ENCODE peak calls at places on chromosome 20, in four cellular contexts. E is CD8-positive, alpha-beta memory T cell; P is CD8-positive, alpha-beta T cell; F is RWPE2. S is an unnamed sample. For H3K9me3, the result is how much of the 10 kb centered on the place peaks cover.

GRCh38 chr20:51221791-51222408 is 199.0 kb upstream of the KCNG1 start:
- DNase-seq in P (no peak), E (no peak), F (no peak), S (peak)

GRCh38 chr20:40524071-40524470 is 165.0 kb downstream of the MAFB start:
- DNase-seq in P (no peak), E (no peak), F (no peak), S (no peak)

GRCh38 chr20:46293084-46293483 is 15.2 kb downstream of the CDH22 start:
- DNase-seq in E (no peak), F (no peak), P (no peak), S (peak)

GRCh38 chr20:36399147-36399968 is 93.2 kb downstream of the DLGAP4 start:
- DNase-seq in E (peak), P (no peak), F (no peak), S (peak)

GRCh38 chr20:57654363-57654997 is 34.3 kb upstream of the ZBP1 start:
- DNase-seq in P (peak), E (peak), F (peak), S (peak)

GRCh38 chr20:33674294-33675126 is at the start of gene NECAB3:
- DNase-seq in F (peak), P (peak), E (peak), S (peak)

GRCh38 chr20:9458075-9458818 is 56.1 kb upstream of the LAMP5 start:
- DNase-seq in P (no peak), E (no peak), F (no peak), S (peak)

GRCh38 chr20:63223121-63223825 is 7.3 kb upstream of the YTHDF1 start:
- DNase-seq in P (peak), F (no peak), E (peak), S (no peak)

GRCh38 chr20:17680836-17681740 is 954 bp downstream of the RRBP1 start:
- DNase-seq in P (peak), F (peak), E (peak), S (peak)

GRCh38 chr20:50690562-50690978 is 772 bp downstream of the RIPOR3 start:
- DNase-seq in E (no peak), P (no peak), F (no peak), S (no peak)

GRCh38 chr20:14093652-14094051 is 98.3 kb downstream of the MACROD2 start:
- DNase-seq in P (no peak), F (no peak), E (no peak), S (no peak)

GRCh38 chr20:7371518-7372158 is 568.6 kb downstream of the HAO1 start:
- DNase-seq in F (no peak), P (no peak), E (no peak), S (no peak)

GRCh38 chr20:53226788-53227187 is 254.6 kb downstream of the TSHZ2 start:
- DNase-seq in E (no peak), F (no peak), P (no peak), S (no peak)

GRCh38 chr20:48523191-48523757 is 304.5 kb downstream of the PREX1 start:
- DNase-seq in P (no peak), E (no peak), F (no peak), S (peak)

GRCh38 chr20:35135867-35136586 is 11.1 kb downstream of the EDEM2 start:
- DNase-seq in E (no peak), F (peak), P (no peak), S (no peak)

GRCh38 chr20:830011-830521 is 3.4 kb upstream of the FAM110A start:
- DNase-seq in F (no peak), P (no peak), E (no peak), S (no peak)

GRCh38 chr20:13545755-13546154 is 93.0 kb downstream of the TASP1 start:
- DNase-seq in E (no peak), F (no peak), P (no peak), S (no peak)

GRCh38 chr20:20461526-20461925 is 93.6 kb downstream of the INSM1 start:
- DNase-seq in P (no peak), F (no peak), E (no peak), S (peak)

GRCh38 chr20:17556842-17557674 is 12.8 kb upstream of the DSTN start:
- DNase-seq in P (no peak), E (no peak), F (peak), S (no peak)

GRCh38 chr20:59845472-59845871 is 88.0 kb downstream of the SYCP2 start:
- DNase-seq in E (no peak), P (no peak), F (no peak), S (no peak)

GRCh38 chr20:1894951-1895673 is at the start of gene SIRPA:
- DNase-seq in P (no peak), E (no peak), F (peak), S (peak)

GRCh38 chr20:47220161-47220582 is 136.3 kb downstream of the ZMYND8 start:
- DNase-seq in P (peak), E (peak), F (no peak), S (peak)

GRCh38 chr20:10916312-10916711 is 242.5 kb upstream of the JAG1 start:
- DNase-seq in E (no peak), P (no peak), F (no peak), S (no peak)

GRCh38 chr20:36368400-36368799 is 62.3 kb downstream of the DLGAP4 start:
- DNase-seq in F (no peak), P (no peak), E (no peak), S (no peak)

GRCh38 chr20:33443006-33443511 is 504 bp downstream of the SNTA1 start:
- DNase-seq in E (peak), P (no peak), F (no peak), S (no peak)

GRCh38 chr20:42941629-42942028 is 248.1 kb downstream of the PTPRT start:
- DNase-seq in P (no peak), E (no peak), F (no peak), S (no peak)

GRCh38 chr20:3071610-3072529 is at the start of gene OXT:
- DNase-seq in F (no peak), P (peak), E (peak), S (peak)

GRCh38 chr20:3071266-3071609 is 182 bp upstream of the OXT start:
- DNase-seq in E (no peak), P (no peak), F (no peak), S (no peak)

GRCh38 chr20:3077618-3078134 is 6.3 kb downstream of the OXT start:
- DNase-seq in E (peak), P (no peak), F (no peak), S (no peak)

GRCh38 chr20:3072530-3073250 is 1.3 kb downstream of the OXT start:
- DNase-seq in E (no peak), P (no peak), F (no peak), S (no peak)

DNA sequence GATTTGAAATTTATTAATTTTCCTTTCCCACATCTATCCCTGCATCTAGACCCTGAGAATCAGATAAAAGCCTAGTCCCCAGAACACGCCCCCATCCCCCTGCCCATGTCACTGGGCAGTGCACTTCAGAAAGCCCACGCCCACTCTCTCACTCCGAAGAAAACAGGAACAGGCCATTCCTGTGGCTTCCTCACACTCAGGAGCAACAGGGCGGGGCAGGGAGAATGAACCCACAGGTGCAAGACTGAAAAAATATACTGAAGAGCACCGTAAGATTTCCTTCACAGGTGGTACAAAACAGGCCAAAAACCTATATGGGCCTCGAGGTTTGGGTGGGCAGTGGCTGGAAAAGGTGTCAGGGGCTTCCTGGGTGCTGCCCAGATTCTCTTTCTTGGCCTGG is 3.4 kb downstream of the OXT start:
- DNase-seq in P (no peak), F (no peak), E (no peak), S (no peak)
- H3K9me3 ChIP-seq in P (under half), F (under half), E (under half), S (under half)

GRCh38 chr20:56117350-56117749 is 112.0 kb upstream of the CBLN4 start:
- DNase-seq in E (no peak), P (no peak), F (no peak), S (no peak)
- H3K9me3 ChIP-seq in E (under half), P (under half), F (under half), S (under half)

DNA sequence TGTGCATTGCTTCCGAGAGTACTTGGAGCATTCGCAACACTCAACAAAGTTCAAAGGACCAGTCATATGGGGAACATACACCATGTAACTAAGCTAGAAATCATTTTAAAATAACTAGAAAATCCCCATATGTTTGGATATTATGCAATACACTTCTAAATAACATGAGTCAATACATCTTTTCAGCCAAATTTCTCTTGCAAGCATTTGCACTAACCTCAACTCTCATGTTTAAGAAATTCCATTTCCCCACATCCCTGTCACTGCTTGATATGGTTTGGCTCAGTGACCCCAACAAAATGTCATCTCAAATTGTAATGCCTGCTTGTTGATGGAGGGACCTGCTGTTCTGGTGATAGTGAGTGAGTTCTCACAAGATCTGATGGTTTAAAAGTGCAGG is 85.7 kb upstream of the CST7 start:
- DNase-seq in P (no peak), F (no peak), E (no peak), S (no peak)
- H3K9me3 ChIP-seq in P (under half), F (under half), E (under half), S (under half)

DNA sequence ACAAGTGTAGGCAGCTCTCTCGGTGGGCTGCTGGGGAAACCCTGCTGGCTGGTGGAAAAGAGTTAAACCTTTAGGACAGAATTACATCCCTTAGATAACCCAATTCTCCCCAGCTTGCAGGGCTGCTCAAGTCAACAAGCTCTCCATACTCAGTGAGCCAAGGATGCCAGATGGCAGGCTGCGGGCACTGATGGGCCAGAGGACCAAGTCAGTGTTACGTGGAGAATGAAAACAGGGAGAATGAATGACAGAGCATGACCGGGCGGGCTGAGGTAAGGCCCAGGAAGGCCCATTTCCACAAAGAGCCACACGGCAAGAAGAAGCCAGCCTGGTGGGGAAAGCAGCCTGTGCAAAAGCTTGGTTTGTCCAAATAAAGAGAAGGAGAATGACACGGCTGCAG is 58.7 kb upstream of the CD93 start:
- DNase-seq in E (no peak), F (peak), P (no peak), S (no peak)
- H3K9me3 ChIP-seq in E (under half), F (under half), P (under half), S (under half)

GRCh38 chr20:61982240-61982950 is 83.3 kb downstream of the TAF4 start:
- DNase-seq in P (no peak), F (no peak), E (no peak), S (no peak)
- H3K9me3 ChIP-seq in P (under half), F (under half), E (under half), S (under half)

GRCh38 chr20:5634894-5635293 is 115.3 kb upstream of the SHLD1 start:
- DNase-seq in F (no peak), E (no peak), P (no peak), S (no peak)

GRCh38 chr20:5636127-5636520 is 114.1 kb upstream of the SHLD1 start:
- DNase-seq in P (no peak), E (no peak), F (no peak), S (no peak)

GRCh38 chr20:5636841-5637240 is 113.4 kb upstream of the SHLD1 start:
- DNase-seq in E (no peak), F (no peak), P (no peak), S (no peak)

GRCh38 chr20:5642155-5642981 is 107.8 kb upstream of the SHLD1 start:
- DNase-seq in P (no peak), F (no peak), E (no peak), S (no peak)

DNA sequence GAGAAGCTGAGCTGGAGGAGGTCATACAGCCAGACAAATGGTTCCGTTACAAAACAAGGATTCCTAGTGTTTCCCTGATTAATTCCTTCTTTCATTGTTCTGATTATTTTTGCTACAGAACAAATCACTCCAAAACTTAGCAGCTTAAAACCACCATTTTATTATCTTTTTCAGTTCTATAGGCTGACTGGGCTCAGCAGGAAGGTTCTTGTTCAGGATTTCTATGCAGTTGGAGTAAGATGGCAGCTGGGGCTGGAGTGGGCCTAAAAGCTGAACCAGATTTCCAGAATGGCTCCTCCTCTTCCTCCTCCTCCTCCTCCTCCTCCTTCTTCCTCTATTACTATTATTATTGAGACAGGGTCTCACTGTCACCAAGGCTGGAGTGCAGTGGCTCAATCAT is 112.2 kb upstream of the SHLD1 start:
- DNase-seq in E (no peak), F (no peak), P (no peak), S (no peak)
- H3K9me3 ChIP-seq in E (under half), F (under half), P (under half), S (under half)

GRCh38 chr20:15098351-15098750 is 760.9 kb upstream of the FLRT3 start:
- DNase-seq in F (no peak), P (no peak), E (no peak), S (no peak)
- H3K9me3 ChIP-seq in F (under half), P (under half), E (under half), S (under half)

GRCh38 chr20:21702001-21702400 is 3.5 kb upstream of the PAX1 start:
- DNase-seq in F (no peak), E (no peak), P (no peak), S (no peak)

GRCh38 chr20:21705466-21706344 is at the start of gene PAX1:
- DNase-seq in E (no peak), P (no peak), F (no peak), S (no peak)

GRCh38 chr20:21702553-21703467 is 2.7 kb upstream of the PAX1 start:
- DNase-seq in P (no peak), E (no peak), F (no peak), S (peak)

GRCh38 chr20:21704408-21705385 is 767 bp upstream of the PAX1 start:
- DNase-seq in E (no peak), F (no peak), P (no peak), S (no peak)

DNA sequence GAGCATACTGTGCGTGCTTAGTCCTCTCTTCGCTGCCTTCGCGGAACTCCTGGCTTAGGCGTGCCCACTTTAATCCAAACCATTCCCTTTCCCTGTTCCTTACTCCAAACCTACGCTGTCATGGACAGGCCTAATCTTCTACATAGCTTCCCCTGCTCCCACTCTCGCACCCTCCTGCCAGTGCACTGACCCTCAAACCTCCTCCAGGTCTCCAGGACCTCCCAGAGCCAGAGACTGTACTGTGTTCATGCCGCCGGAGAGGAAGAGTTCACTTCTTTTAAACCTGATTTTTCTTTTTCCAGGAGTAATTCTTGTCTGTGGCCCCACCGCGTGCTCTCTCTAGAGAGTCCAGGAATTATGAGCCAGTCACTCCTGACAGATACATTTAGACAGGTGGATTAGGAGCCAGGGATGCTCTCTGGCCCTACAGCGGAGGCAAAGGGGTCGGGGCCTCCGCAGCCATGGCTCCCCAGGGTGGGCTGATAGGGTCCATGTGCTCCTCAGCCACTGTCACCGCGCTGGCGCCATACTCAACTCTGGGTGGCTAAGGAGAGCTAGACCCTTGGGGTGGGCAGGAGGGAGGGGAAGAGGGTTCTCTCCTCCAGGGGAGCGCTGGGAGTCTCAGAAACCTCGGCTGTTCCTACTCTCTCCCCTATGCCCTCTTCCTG is 1.6 kb upstream of the PAX1 start:
- DNase-seq in P (no peak), F (no peak), E (no peak), S (no peak)
- H3K9me3 ChIP-seq in P (under half), F (under half), E (under half), S (under half)

GRCh38 chr20:5150226-5151076 is 23.6 kb downstream of the CDS2 start:
- DNase-seq in P (no peak), E (no peak), F (no peak), S (no peak)

GRCh38 chr20:5153152-5153467 is 26.3 kb downstream of the CDS2 start:
- DNase-seq in P (no peak), F (no peak), E (no peak), S (no peak)

GRCh38 chr20:5154543-5154925 is 27.7 kb downstream of the CDS2 start:
- DNase-seq in E (no peak), P (no peak), F (no peak), S (no peak)

GRCh38 chr20:5156670-5157448 is 30.1 kb downstream of the CDS2 start:
- DNase-seq in E (no peak), P (no peak), F (no peak), S (no peak)

GRCh38 chr20:5153612-5154542 is 27.1 kb downstream of the CDS2 start:
- DNase-seq in F (no peak), E (no peak), P (no peak), S (no peak)
- H3K9me3 ChIP-seq in F (under half), E (under half), P (under half), S (under half)

GRCh38 chr20:56229821-56230220 is 18.7 kb upstream of the MC3R start:
- DNase-seq in P (no peak), F (no peak), E (no peak), S (no peak)

GRCh38 chr20:56237337-56237736 is 11.2 kb upstream of the MC3R start:
- DNase-seq in F (no peak), E (no peak), P (no peak), S (no peak)

DNA sequence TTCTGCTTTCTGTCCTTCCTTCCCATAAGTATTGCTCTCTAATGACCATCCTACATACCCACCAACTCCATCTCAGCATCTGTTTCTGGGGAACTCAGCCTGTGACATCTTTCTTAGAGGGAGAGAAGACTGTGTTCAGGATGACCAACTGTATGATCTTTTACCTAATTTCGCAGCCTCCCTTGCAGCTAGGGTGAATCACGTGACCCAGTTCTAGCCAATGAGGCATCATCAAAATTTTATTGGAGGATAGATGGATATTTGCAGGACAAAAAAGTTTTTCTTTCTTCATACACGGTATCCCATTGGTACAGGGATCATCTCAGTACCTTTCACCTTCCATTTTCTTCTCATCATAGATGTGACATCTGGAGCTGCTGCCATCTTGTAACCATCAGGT is 14.4 kb upstream of the MC3R start:
- DNase-seq in P (no peak), F (no peak), E (no peak), S (no peak)
- H3K9me3 ChIP-seq in P (under half), F (under half), E (under half), S (under half)

S was measured in HAP-1.